ENCODE peak calls at places on chromosome X, in ten cellular contexts. Q, Z, N, V, E, W, T, P, R and A are unnamed samples.

GRCh38 chrX:13078739-13079444 is 34.5 kb upstream of the FAM9C start:
- DNase-seq in Q (no peak), Z (no peak), N (no peak), V (no peak), E (no peak), W (peak), T (peak), P (peak), R (peak), A (peak)

GRCh38 chrX:20224814-20225487 is 41.8 kb downstream of the RPS6KA3 start:
- DNase-seq in Q (no peak), Z (no peak), N (no peak), V (no peak), E (peak), W (no peak), T (no peak), P (peak), R (no peak), A (no peak)

GRCh38 chrX:146409528-146409927 is 400.0 kb upstream of the CXorf51B start:
- DNase-seq in Q (no peak), Z (no peak), N (no peak), V (no peak), E (no peak), W (no peak), T (no peak), P (no peak), R (no peak), A (no peak)

GRCh38 chrX:31449975-31450374 is 378.1 kb upstream of the FTHL17 start:
- DNase-seq in Q (no peak), Z (no peak), N (no peak), V (no peak), E (no peak), W (no peak), T (no peak), P (peak), R (no peak), A (no peak)

GRCh38 chrX:76148753-76149152 is 24.1 kb upstream of the PBDC1 start:
- DNase-seq in Q (peak), Z (peak), N (peak), V (peak), E (peak), W (peak), T (no peak), P (peak), R (no peak), A (no peak)

GRCh38 chrX:104972737-104973136 is 247.8 kb downstream of the TEX13A start:
- DNase-seq in Q (no peak), Z (no peak), N (no peak), V (no peak), E (no peak), W (no peak), T (no peak), P (no peak), R (no peak), A (no peak)

GRCh38 chrX:8404443-8404842 is 60.2 kb upstream of the VCX3B start:
- DNase-seq in Q (no peak), Z (no peak), N (no peak), V (no peak), E (no peak), W (peak), T (no peak), P (no peak), R (no peak), A (no peak)

GRCh38 chrX:115535844-115536243 is 25.1 kb upstream of the PLS3 start:
- DNase-seq in Q (no peak), Z (no peak), N (no peak), V (no peak), E (no peak), W (no peak), T (no peak), P (no peak), R (no peak), A (no peak)

GRCh38 chrX:130878350-130879341 is 24.4 kb downstream of the ENOX2 start:
- DNase-seq in Q (no peak), Z (no peak), N (no peak), V (no peak), E (no peak), W (peak), T (peak), P (peak), R (no peak), A (no peak)

GRCh38 chrX:48802089-48802812 is 384 bp downstream of the HDAC6 start:
- DNase-seq in Q (peak), Z (peak), N (peak), V (peak), E (peak), W (peak), T (peak), P (peak), R (peak), A (peak)

GRCh38 chrX:105653891-105654290 is 168.4 kb upstream of the NRK start:
- DNase-seq in Q (no peak), Z (no peak), N (no peak), V (no peak), E (no peak), W (peak), T (no peak), P (no peak), R (no peak), A (no peak)

GRCh38 chrX:40244980-40245379 is 147.2 kb upstream of the BCOR start:
- DNase-seq in Q (no peak), Z (no peak), N (no peak), V (no peak), E (no peak), W (peak), T (no peak), P (no peak), R (no peak), A (no peak)

GRCh38 chrX:44462851-44463250 is 79.8 kb downstream of the FUNDC1 start:
- DNase-seq in Q (no peak), Z (no peak), N (no peak), V (no peak), E (no peak), W (peak), T (no peak), P (peak), R (peak), A (no peak)

GRCh38 chrX:129540725-129541184 is 696 bp downstream of the OCRL start:
- DNase-seq in Q (no peak), Z (peak), N (no peak), V (no peak), E (no peak), W (no peak), T (peak), P (peak), R (no peak), A (no peak)

GRCh38 chrX:119687661-119688413 is 5.1 kb downstream of the SEPTIN6 start:
- DNase-seq in Q (no peak), Z (no peak), N (no peak), V (no peak), E (no peak), W (no peak), T (no peak), P (peak), R (no peak), A (no peak)

GRCh38 chrX:154096140-154097002 is 1.1 kb downstream of the MECP2 start:
- DNase-seq in Q (no peak), Z (peak), N (peak), V (peak), E (no peak), W (no peak), T (no peak), P (peak), R (no peak), A (no peak)

GRCh38 chrX:32041181-32041580 is 969.3 kb upstream of the FTHL17 start:
- DNase-seq in Q (no peak), Z (no peak), N (no peak), V (no peak), E (no peak), W (no peak), T (no peak), P (no peak), R (no peak), A (no peak)

GRCh38 chrX:150897371-150898319 is 823 bp downstream of the CD99L2 start:
- DNase-seq in Q (peak), Z (peak), N (peak), V (peak), E (peak), W (no peak), T (peak), P (peak), R (no peak), A (no peak)

GRCh38 chrX:23902419-23902818 is 5.3 kb downstream of the APOO start:
- DNase-seq in Q (peak), Z (no peak), N (no peak), V (peak), E (no peak), W (peak), T (no peak), P (peak), R (no peak), A (no peak)

GRCh38 chrX:95063554-95063953 is 1389.5 kb downstream of the FAM133A start:
- DNase-seq in Q (no peak), Z (no peak), N (no peak), V (no peak), E (no peak), W (no peak), T (no peak), P (no peak), R (no peak), A (no peak)

GRCh38 chrX:9466711-9467110 is 1.9 kb downstream of the TBL1X start:
- DNase-seq in Q (no peak), Z (no peak), N (no peak), V (no peak), E (no peak), W (no peak), T (no peak), P (no peak), R (no peak), A (no peak)

GRCh38 chrX:136202889-136203288 is 48.3 kb downstream of the MAP7D3 start:
- DNase-seq in Q (no peak), Z (no peak), N (no peak), V (peak), E (no peak), W (no peak), T (no peak), P (peak), R (no peak), A (no peak)

GRCh38 chrX:110280954-110281353 is 36.9 kb downstream of the AMMECR1 start:
- DNase-seq in Q (no peak), Z (no peak), N (no peak), V (no peak), E (no peak), W (no peak), T (no peak), P (peak), R (no peak), A (no peak)

GRCh38 chrX:2387614-2388239 is 113.0 kb downstream of the DHRSX start:
- DNase-seq in Q (no peak), Z (no peak), N (no peak), V (no peak), E (no peak), W (no peak), T (no peak), P (peak), R (no peak), A (no peak)

GRCh38 chrX:73930300-73930699 is 367.3 kb downstream of the CHIC1 start:
- DNase-seq in Q (no peak), Z (no peak), N (no peak), V (no peak), E (no peak), W (no peak), T (no peak), P (no peak), R (no peak), A (no peak)

GRCh38 chrX:5051831-5052491 is 1176.7 kb downstream of the NLGN4X start:
- DNase-seq in Q (no peak), Z (no peak), N (no peak), V (peak), E (no peak), W (peak), T (peak), P (peak), R (peak), A (no peak)

GRCh38 chrX:24423960-24424359 is 41.1 kb upstream of the PDK3 start:
- DNase-seq in Q (no peak), Z (no peak), N (no peak), V (no peak), E (no peak), W (no peak), T (no peak), P (peak), R (no peak), A (no peak)

GRCh38 chrX:49257846-49258748 is 6.4 kb downstream of the FOXP3 start:
- DNase-seq in Q (no peak), Z (no peak), N (peak), V (no peak), E (no peak), W (no peak), T (no peak), P (no peak), R (no peak), A (no peak)

GRCh38 chrX:136047969-136048368 is 62.7 kb downstream of the SLC9A6 start:
- DNase-seq in Q (no peak), Z (no peak), N (no peak), V (no peak), E (no peak), W (peak), T (no peak), P (peak), R (no peak), A (no peak)

GRCh38 chrX:10393899-10394298 is 226.5 kb downstream of the MID1 start:
- DNase-seq in Q (no peak), Z (no peak), N (no peak), V (no peak), E (no peak), W (peak), T (no peak), P (no peak), R (no peak), A (no peak)

GRCh38 chrX:56728752-56729151 is 291 bp upstream of the NBDY start:
- DNase-seq in Q (no peak), Z (peak), N (peak), V (peak), E (peak), W (peak), T (no peak), P (no peak), R (no peak), A (peak)

GRCh38 chrX:153441981-153442380 is 3.9 kb downstream of the TREX2 start:
- DNase-seq in Q (no peak), Z (no peak), N (no peak), V (no peak), E (no peak), W (no peak), T (no peak), P (no peak), R (no peak), A (no peak)

GRCh38 chrX:33062016-33062415 is 149.3 kb downstream of the DMD start:
- DNase-seq in Q (no peak), Z (no peak), N (no peak), V (no peak), E (no peak), W (no peak), T (no peak), P (no peak), R (no peak), A (no peak)

GRCh38 chrX:10577863-10578262 is 42.5 kb downstream of the MID1 start:
- DNase-seq in Q (no peak), Z (no peak), N (no peak), V (no peak), E (no peak), W (no peak), T (no peak), P (no peak), R (no peak), A (no peak)

GRCh38 chrX:148537556-148538182 is 37.3 kb downstream of the AFF2 start:
- DNase-seq in Q (no peak), Z (no peak), N (no peak), V (no peak), E (no peak), W (no peak), T (no peak), P (no peak), R (no peak), A (no peak)